ENCODE peak calls at places on chromosomes 6 and 20, in six cellular contexts. D is NB4, A is progenitor cell of endocrine pancreas, C is gastrocnemius medialis, L is thyroid gland, P is bronchial epithelial cell. B is an unnamed sample.
A peak's percentile ranks its signal among the peaks of the same experiment; 100 is the strongest.

GRCh38 chr6:34272022-34272926 is 23.5 kb upstream of the SMIM29 start:
- DNase-seq in D (peak; percentile 67), A (no peak), C (no peak), L (no peak), P (no peak), B (no peak)

GRCh38 chr6:16564430-16564829 is 196.8 kb downstream of the ATXN1 start:
- DNase-seq in D (no peak), A (no peak), C (no peak), L (no peak), P (no peak), B (no peak)

GRCh38 chr20:2237059-2237458 is 58.7 kb upstream of the TGM3 start:
- DNase-seq in D (peak; percentile 31), A (no peak), C (peak; percentile 38), L (peak; percentile 9), P (peak; percentile 81), B (no peak)

GRCh38 chr6:30760537-30760936 is 16.2 kb upstream of the IER3 start:
- DNase-seq in D (no peak), A (no peak), C (no peak), L (no peak), P (no peak), B (no peak)

GRCh38 chr20:18154342-18154741 is 16.7 kb downstream of the KAT14 start:
- DNase-seq in D (no peak), A (no peak), C (no peak), L (no peak), P (no peak), B (no peak)

GRCh38 chr6:147709396-147710272 is 201.1 kb downstream of the SAMD5 start:
- DNase-seq in D (no peak), A (no peak), C (no peak), L (no peak), P (peak; percentile 53), B (no peak)

GRCh38 chr6:125918681-125919566 is 37.6 kb upstream of the HINT3 start:
- DNase-seq in D (peak; percentile 90), A (no peak), C (no peak), L (peak; percentile 49), P (peak; percentile 96), B (no peak)

GRCh38 chr6:148296746-148297145 is 45.9 kb upstream of the SASH1 start:
- DNase-seq in D (no peak), A (no peak), C (no peak), L (no peak), P (no peak), B (no peak)

GRCh38 chr6:126127662-126128061 is 141.3 kb downstream of the TRMT11 start:
- DNase-seq in D (peak; percentile 15), A (no peak), C (no peak), L (no peak), P (no peak), B (no peak)

GRCh38 chr20:36461600-36462439 is 79.5 kb upstream of the MYL9 start:
- DNase-seq in D (peak; percentile 72), A (no peak), C (peak; percentile 56), L (peak; percentile 71), P (no peak), B (no peak)

GRCh38 chr6:19731286-19731685 is 105.9 kb upstream of the ID4 start:
- DNase-seq in D (no peak), A (no peak), C (no peak), L (no peak), P (peak; percentile 92), B (no peak)

GRCh38 chr20:57618766-57619052 is 1.5 kb downstream of the ZBP1 start:
- DNase-seq in D (no peak), A (no peak), C (no peak), L (no peak), P (no peak), B (peak; percentile 75)

GRCh38 chr6:77097940-77098339 is 365.4 kb downstream of the HTR1B start:
- DNase-seq in D (no peak), A (no peak), C (no peak), L (no peak), P (no peak), B (no peak)

GRCh38 chr20:41627611-41628244 is 9.6 kb upstream of the CHD6 start:
- DNase-seq in D (peak; percentile 59), A (no peak), C (no peak), L (no peak), P (no peak), B (no peak)

GRCh38 chr20:49668181-49668877 is 45.3 kb downstream of the B4GALT5 start:
- DNase-seq in D (peak; percentile 55), A (no peak), C (no peak), L (no peak), P (no peak), B (no peak)

GRCh38 chr6:142915129-142915697 is 29.8 kb downstream of the HIVEP2 start:
- DNase-seq in D (no peak), A (no peak), C (no peak), L (no peak), P (no peak), B (no peak)

GRCh38 chr6:167504412-167504961 is 179.6 kb downstream of the TTLL2 start:
- DNase-seq in D (no peak), A (no peak), C (no peak), L (no peak), P (no peak), B (no peak)

GRCh38 chr6:53290547-53291510 is 57.9 kb downstream of the ELOVL5 start:
- DNase-seq in D (no peak), A (no peak), C (no peak), L (no peak), P (no peak), B (no peak)
- TF ChIP-seq CTCF in D (no peak), A (no peak), C (no peak), L (no peak), P (peak; percentile 13), B (peak; percentile 25)

GRCh38 chr6:107333491-107333890 is 125.9 kb downstream of the PDSS2 start:
- DNase-seq in D (no peak), A (no peak), C (no peak), L (no peak), P (no peak), B (no peak)
- TF ChIP-seq CTCF in D (no peak), A (no peak), C (no peak), L (no peak), P (no peak), B (no peak)

GRCh38 chr20:62053465-62054196 is 12.1 kb downstream of the TAF4 start:
- DNase-seq in D (no peak), A (no peak), C (no peak), L (no peak), P (no peak), B (no peak)
- TF ChIP-seq CTCF in D (no peak), A (no peak), C (no peak), L (no peak), P (no peak), B (no peak)

GRCh38 chr6:35765739-35766138 is 10.7 kb upstream of the CLPSL2 start:
- DNase-seq in D (no peak), A (no peak), C (no peak), L (no peak), P (no peak), B (no peak)

GRCh38 chr6:35771343-35771627 is 5.1 kb upstream of the CLPSL2 start:
- DNase-seq in D (no peak), A (no peak), C (no peak), L (no peak), P (no peak), B (no peak)

GRCh38 chr6:35774116-35774794 is 2.1 kb upstream of the CLPSL2 start:
- DNase-seq in D (no peak), A (no peak), C (no peak), L (no peak), P (no peak), B (no peak)

GRCh38 chr6:35764238-35764896 is 12.0 kb upstream of the CLPSL2 start:
- DNase-seq in D (no peak), A (no peak), C (no peak), L (no peak), P (peak; percentile 58), B (no peak)

DNA sequence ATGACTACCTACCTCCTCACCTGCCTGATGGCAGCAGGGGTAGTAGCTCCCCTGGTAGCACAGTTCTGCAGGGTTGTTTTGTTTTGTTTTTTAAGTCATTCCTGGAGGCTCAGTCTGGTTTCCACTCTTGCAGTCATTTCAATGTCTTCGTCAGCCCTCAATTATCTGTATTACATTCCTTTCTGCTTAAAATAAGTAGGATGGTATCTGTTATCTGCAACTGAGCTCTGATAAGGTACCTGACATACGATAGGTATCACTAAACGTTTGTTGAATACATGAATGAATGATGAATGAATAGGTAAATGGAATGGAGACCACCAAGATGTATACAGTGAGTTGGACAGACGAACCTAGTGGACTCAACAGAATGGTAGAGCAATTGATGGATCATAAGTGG is 7.2 kb upstream of the CLPSL2 start:
- DNase-seq in D (no peak), A (no peak), C (no peak), L (no peak), P (no peak), B (no peak)
- TF ChIP-seq CTCF in D (no peak), A (no peak), C (no peak), L (no peak), P (no peak), B (no peak)

DNA sequence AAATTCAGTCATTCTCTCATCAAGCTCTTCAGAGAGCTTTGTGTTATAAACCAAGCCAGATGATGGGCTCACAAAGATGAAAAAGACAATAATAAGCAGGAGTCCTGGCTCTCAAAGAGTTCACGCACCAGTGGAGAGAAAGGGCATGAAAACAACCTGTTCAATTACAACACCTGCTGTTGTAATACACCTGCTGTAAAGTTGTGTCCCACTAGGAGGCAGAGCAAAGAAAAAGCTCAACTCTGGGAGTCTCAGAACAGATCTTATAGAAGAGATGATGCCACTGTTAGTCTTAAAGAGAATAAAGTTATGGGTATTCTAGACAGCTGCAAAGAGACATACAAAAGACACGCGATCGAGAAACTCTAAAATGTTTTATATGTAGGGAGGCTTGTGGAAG is 100.6 kb downstream of the DCDC2 start:
- DNase-seq in D (no peak), A (no peak), C (no peak), L (peak; percentile 28), P (no peak), B (no peak)
- TF ChIP-seq CTCF in D (no peak), A (peak; percentile 37), C (no peak), L (peak; percentile 49), P (no peak), B (no peak)

DNA sequence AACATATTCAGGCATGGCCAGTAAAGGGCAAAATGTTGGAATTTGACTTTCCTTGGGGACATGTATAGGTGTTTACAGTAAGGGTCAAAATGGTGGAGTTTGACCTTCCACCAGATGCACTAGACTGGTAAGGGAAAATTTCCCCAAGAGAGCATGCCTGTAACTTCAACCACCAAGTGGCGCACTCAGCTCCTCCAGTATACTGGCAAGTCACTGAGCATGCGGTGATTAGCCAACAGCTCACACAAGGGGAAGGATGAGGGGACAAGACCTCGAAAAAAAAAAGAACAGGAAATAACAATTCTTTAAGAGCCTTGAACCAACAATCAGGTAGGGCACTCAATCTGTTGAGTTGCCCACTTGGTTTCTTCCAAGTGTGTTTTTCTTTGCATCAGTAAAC is 140.9 kb downstream of the EYS start:
- DNase-seq in D (peak; percentile 46), A (no peak), C (no peak), L (no peak), P (no peak), B (no peak)
- TF ChIP-seq CTCF in D (peak; percentile 26), A (no peak), C (no peak), L (no peak), P (no peak), B (no peak)

B was measured in osteocyte.